ENCODE peak calls at places on chromosome 2, in eight cellular contexts. A is K562, U is HCT116, E is heart left ventricle, R is upper lobe of left lung, V is right lobe of liver, T is A549, L is HepG2. P is an unnamed sample.

GRCh38 chr2:221554769-221555510 is 17.2 kb downstream of the EPHA4 start:
- ATAC-seq in A (no peak), U (no peak), E (peak), R (peak), V (no peak), T (no peak), L (no peak), P (no peak)

GRCh38 chr2:147525724-147526489 is 318.9 kb upstream of the ACVR2A start:
- ATAC-seq in A (no peak), U (no peak), E (no peak), R (peak), V (peak), T (no peak), L (no peak), P (no peak)

GRCh38 chr2:6072757-6073156 is 380.6 kb downstream of the SOX11 start:
- ATAC-seq in A (no peak), U (no peak), E (no peak), R (no peak), V (no peak), T (no peak), L (no peak), P (no peak)

GRCh38 chr2:71951067-71951436 is 196.6 kb downstream of the CYP26B1 start:
- ATAC-seq in A (no peak), U (no peak), E (no peak), R (peak), V (no peak), T (peak), L (no peak), P (no peak)

GRCh38 chr2:151728736-151729415 is 5.4 kb downstream of the NEB start:
- ATAC-seq in A (peak), U (peak), E (no peak), R (no peak), V (no peak), T (peak), L (peak), P (no peak)

GRCh38 chr2:143261986-143262784 is 133.0 kb downstream of the ARHGAP15 start:
- ATAC-seq in A (no peak), U (no peak), E (peak), R (peak), V (peak), T (no peak), L (no peak), P (no peak)

GRCh38 chr2:75087726-75088125 is 111.6 kb downstream of the TACR1 start:
- ATAC-seq in A (no peak), U (no peak), E (no peak), R (no peak), V (no peak), T (no peak), L (no peak), P (no peak)

GRCh38 chr2:139478191-139478914 is 698.2 kb upstream of the NXPH2 start:
- ATAC-seq in A (no peak), U (no peak), E (no peak), R (no peak), V (no peak), T (no peak), L (no peak), P (no peak)

GRCh38 chr2:187709063-187709462 is 154.8 kb upstream of the TFPI start:
- ATAC-seq in A (no peak), U (no peak), E (no peak), R (no peak), V (no peak), T (no peak), L (no peak), P (no peak)

GRCh38 chr2:202491514-202491913 is 115.4 kb downstream of the BMPR2 start:
- ATAC-seq in A (no peak), U (peak), E (no peak), R (no peak), V (no peak), T (no peak), L (no peak), P (no peak)

GRCh38 chr2:95760839-95761525 is 169.2 kb downstream of the TRIM43 start:
- ATAC-seq in A (no peak), U (peak), E (no peak), R (peak), V (no peak), T (peak), L (no peak), P (no peak)

GRCh38 chr2:38610851-38611801 is 8.4 kb upstream of the HNRNPLL start:
- ATAC-seq in A (no peak), U (no peak), E (no peak), R (peak), V (peak), T (no peak), L (peak), P (no peak)

GRCh38 chr2:12465631-12466135 is 251.1 kb upstream of the TRIB2 start:
- ATAC-seq in A (no peak), U (no peak), E (peak), R (no peak), V (peak), T (no peak), L (no peak), P (peak)

GRCh38 chr2:105487142-105488069 is 88.6 kb upstream of the FHL2 start:
- ATAC-seq in A (peak), U (no peak), E (peak), R (peak), V (no peak), T (no peak), L (no peak), P (peak)

GRCh38 chr2:85133751-85134254 is 611 bp downstream of the TCF7L1 start:
- ATAC-seq in A (peak), U (peak), E (no peak), R (peak), V (peak), T (peak), L (peak), P (peak)

GRCh38 chr2:64380853-64381527 is 73.0 kb upstream of the LGALSL start:
- ATAC-seq in A (no peak), U (no peak), E (no peak), R (no peak), V (no peak), T (no peak), L (no peak), P (no peak)

GRCh38 chr2:24720310-24720709 is 72.9 kb downstream of the PTRHD1 start:
- ATAC-seq in A (peak), U (no peak), E (no peak), R (no peak), V (no peak), T (no peak), L (no peak), P (no peak)

GRCh38 chr2:228615501-228615900 is 434.0 kb upstream of the SPHKAP start:
- ATAC-seq in A (no peak), U (no peak), E (no peak), R (no peak), V (no peak), T (no peak), L (no peak), P (no peak)

GRCh38 chr2:25878361-25879132 is at the start of gene ASXL2:
- ATAC-seq in A (peak), U (peak), E (peak), R (peak), V (peak), T (peak), L (peak), P (peak)
- TF ChIP-seq POLR2A in A (peak), U (peak), E (peak), R (peak), V (peak), T (peak), L (peak), P (no peak)

GRCh38 chr2:69918391-69918790 is 3.5 kb downstream of the MXD1 start:
- ATAC-seq in A (no peak), U (no peak), E (no peak), R (no peak), V (no peak), T (no peak), L (no peak), P (no peak)

GRCh38 chr2:69915050-69915945 is at the start of gene MXD1:
- ATAC-seq in A (peak), U (no peak), E (peak), R (peak), V (no peak), T (peak), L (peak), P (peak)

GRCh38 chr2:69917854-69918253 is 2.9 kb downstream of the MXD1 start:
- ATAC-seq in A (no peak), U (no peak), E (no peak), R (no peak), V (no peak), T (no peak), L (no peak), P (no peak)

GRCh38 chr2:69914235-69915049 is 467 bp upstream of the MXD1 start:
- ATAC-seq in A (peak), U (peak), E (peak), R (peak), V (peak), T (peak), L (peak), P (peak)

DNA sequence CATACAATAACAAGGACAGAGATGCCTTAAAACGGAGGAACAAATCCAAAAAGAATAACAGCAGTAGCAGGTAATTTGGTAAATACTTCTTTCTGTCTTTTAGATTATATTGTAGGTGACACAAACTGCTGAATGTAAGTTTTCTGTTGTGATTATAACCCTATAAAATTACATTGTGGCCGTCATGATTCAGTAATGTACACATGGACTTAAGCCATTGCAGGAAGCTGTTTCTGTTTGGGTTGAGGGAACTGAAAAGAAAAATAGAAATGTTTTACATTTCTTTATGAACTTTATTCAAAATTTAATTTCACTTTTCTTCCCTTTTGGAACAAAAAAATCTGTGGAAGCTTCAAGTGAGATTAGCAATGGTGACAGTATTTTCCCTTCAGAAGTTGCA is 1.2 kb downstream of the MXD1 start:
- ATAC-seq in A (no peak), U (no peak), E (no peak), R (no peak), V (no peak), T (no peak), L (no peak), P (no peak)
- H3K27ac ChIP-seq in A (peak), U (no peak), E (no peak), R (peak), V (peak), T (no peak), L (no peak), P (peak)

DNA sequence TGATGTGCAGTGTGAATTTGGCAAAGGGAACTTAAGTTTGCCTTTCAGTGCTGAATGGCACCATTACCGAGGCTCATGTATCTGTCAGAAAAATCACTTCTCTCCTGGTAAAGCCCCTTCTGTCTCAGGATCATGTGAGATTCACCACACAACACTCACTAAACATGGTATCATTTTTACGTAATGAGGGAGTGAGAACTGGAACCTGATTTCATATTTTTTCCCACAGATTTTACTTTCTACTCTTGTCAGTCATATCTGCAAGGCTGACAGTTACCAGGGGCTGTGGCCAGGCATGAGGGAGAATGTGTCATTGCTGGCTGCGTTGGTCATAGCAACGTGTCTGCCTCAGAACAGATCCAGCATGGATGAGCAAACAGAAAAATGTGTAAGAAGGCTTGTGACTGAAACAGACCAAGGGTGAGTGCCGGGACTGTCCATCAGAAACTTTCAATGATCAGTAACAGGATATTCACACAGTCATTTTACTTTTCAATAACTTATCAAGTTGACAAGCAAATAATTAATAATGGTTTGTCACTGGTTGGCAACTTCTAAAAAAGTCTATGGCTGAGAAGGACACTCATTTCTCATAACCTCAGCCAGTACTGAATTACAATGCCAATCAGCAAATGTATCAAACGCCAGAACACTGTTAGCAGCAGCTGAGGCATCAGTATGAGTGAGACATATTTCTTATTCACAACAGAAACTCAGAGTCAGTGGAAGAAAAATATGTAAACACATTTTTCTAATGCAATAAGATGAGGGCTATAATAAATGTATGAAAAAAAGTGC is 100.5 kb downstream of the CDC42EP3 start:
- ATAC-seq in A (peak), U (no peak), E (peak), R (peak), V (no peak), T (peak), L (no peak), P (no peak)
- TF ChIP-seq POLR2A in A (no peak), U (no peak), E (no peak), R (no peak), V (no peak), T (no peak), L (no peak), P (no peak)

DNA sequence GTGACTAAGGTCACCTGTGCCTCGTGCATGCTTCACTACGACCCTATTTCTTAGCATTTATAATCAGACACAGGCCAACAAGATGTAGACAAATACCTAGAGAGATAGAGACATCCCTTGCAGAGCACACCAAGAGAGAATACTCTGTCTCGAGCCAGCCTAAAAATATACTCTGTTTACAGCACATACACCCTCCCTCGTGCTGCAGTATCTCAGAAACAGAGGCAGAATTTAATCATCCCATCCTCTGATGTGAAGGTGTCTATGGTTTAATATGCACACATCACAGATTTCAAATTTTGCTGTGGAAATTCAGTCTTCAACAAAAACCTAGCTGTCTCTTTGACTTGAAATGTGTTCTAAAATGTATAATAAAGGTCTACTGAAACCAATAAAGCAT is 141.8 kb upstream of the FSHR start:
- ATAC-seq in A (no peak), U (no peak), E (no peak), R (no peak), V (no peak), T (no peak), L (no peak), P (no peak)
- H3K27ac ChIP-seq in A (no peak), U (no peak), E (no peak), R (no peak), V (no peak), T (no peak), L (no peak), P (no peak)

GRCh38 chr2:42835577-42836371 is 43.4 kb upstream of the HAAO start:
- ATAC-seq in A (no peak), U (no peak), E (peak), R (peak), V (peak), T (peak), L (peak), P (peak)
- TF ChIP-seq POLR2A in A (no peak), U (no peak), E (peak), R (no peak), V (no peak), T (no peak), L (no peak), P (peak)

GRCh38 chr2:120231564-120231973 is 8.4 kb upstream of the TMEM185B start:
- ATAC-seq in A (no peak), U (no peak), E (no peak), R (peak), V (no peak), T (no peak), L (no peak), P (no peak)
- H3K27ac ChIP-seq in A (no peak), U (no peak), E (peak), R (peak), V (no peak), T (no peak), L (no peak), P (no peak)